ENCODE peak calls at places on chromosomes 5 and 9, in nine cellular contexts. Q is cardiac fibroblast, O is Panc1, X is pancreas, M is uterus, V is fibroblast of mammary gland, B is skeletal muscle cell, A is stomach, F is GM23248. T is an unnamed sample.

GRCh38 chr9:96875460-96876142 is 21.3 kb upstream of the ZNF782 start:
- DNase-seq in M (no peak), V (peak), A (peak), X (peak), B (peak), O (peak), Q (peak), F (peak), T (peak)

GRCh38 chr5:136364307-136364706 is 1.0 kb downstream of the TRPC7 start:
- DNase-seq in M (no peak), A (no peak), O (no peak), Q (no peak), V (peak), X (no peak), B (no peak), F (peak), T (no peak)

GRCh38 chr5:158751961-158752655 is 347.6 kb downstream of the EBF1 start:
- DNase-seq in A (no peak), M (no peak), Q (no peak), O (no peak), X (no peak), F (peak), B (no peak), V (no peak), T (no peak)

GRCh38 chr5:77129386-77129785 is 42.3 kb upstream of the ZBED3 start:
- DNase-seq in B (no peak), X (no peak), O (no peak), Q (peak), A (no peak), F (peak), V (peak), M (peak), T (no peak)

GRCh38 chr5:137182576-137182975 is 316.6 kb downstream of the SPOCK1 start:
- DNase-seq in A (no peak), V (no peak), X (no peak), M (no peak), O (no peak), B (no peak), F (no peak), Q (no peak), T (no peak)

GRCh38 chr5:177985430-177986040 is 10.5 kb downstream of the PROP1 start:
- DNase-seq in A (no peak), X (no peak), O (no peak), M (no peak), F (no peak), B (no peak), V (no peak), Q (no peak), T (no peak)

GRCh38 chr9:137383453-137384115 is 39.4 kb downstream of the EXD3 start:
- DNase-seq in M (no peak), B (no peak), F (no peak), Q (no peak), O (no peak), X (peak), A (no peak), V (no peak), T (no peak)

GRCh38 chr5:78912796-78913195 is 72.3 kb downstream of the ARSB start:
- DNase-seq in M (peak), Q (no peak), X (no peak), F (no peak), V (no peak), B (no peak), A (no peak), O (no peak), T (no peak)

DNA sequence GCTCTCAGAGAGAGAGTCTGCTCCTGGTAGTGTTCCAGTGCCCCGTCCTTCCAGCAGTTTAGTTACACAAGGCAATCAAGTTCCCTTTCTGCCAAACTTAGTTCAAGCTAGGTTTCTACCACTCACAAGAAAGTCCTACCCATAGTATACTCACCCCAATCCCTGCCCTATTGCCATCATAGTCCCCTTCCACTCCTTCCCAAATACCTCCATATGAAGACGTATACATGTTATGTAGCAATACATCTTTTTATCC is 65.4 kb downstream of the CDK5RAP2 start:
- DNase-seq in Q (no peak), B (no peak), O (no peak), A (no peak), X (no peak), F (no peak), M (no peak), V (no peak), T (no peak)
- H3K4me3 ChIP-seq in Q (no peak), B (no peak), O (no peak), A (no peak), X (no peak), F (no peak), M (no peak), V (no peak), T (no peak)

DNA sequence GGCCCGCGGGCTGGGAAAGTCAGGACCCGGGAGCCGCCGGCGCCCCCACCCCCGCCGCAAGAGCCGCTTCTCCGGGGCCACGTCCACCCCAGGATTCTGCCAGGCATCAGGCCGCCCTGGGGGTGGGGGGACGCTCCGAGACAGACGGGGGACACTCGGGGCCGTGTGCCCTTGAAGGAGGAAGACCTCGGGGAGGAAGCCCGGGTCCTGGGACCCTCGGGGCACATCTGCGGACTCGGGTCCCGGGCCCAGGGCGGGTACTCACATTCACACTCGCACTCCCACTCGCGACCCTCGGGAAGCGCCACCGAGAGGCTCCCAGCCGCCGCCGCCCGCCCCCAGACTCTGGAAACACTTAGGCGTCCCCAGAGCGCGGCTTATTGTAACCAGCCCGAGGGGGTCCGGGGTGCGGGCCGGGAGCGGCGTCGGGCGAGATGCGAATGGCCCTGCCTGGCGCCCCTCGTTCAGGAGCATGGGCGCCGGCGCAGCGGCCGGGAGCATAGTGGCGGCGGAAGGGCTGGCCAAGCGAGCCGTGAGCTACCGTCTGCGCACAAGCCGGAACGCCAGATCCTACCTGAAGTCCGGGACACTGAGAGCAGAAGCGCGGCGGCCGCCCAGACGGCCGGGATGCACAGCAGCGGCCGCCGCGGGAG is 609 bp downstream of the ROR2 start:
- DNase-seq in F (peak), A (no peak), Q (peak), X (peak), O (no peak), B (no peak), M (no peak), V (no peak), T (no peak)
- H3K4me3 ChIP-seq in F (peak), A (peak), Q (peak), X (peak), O (peak), B (peak), M (peak), V (peak), T (peak)

GRCh38 chr9:37035472-37036236 is 1.6 kb upstream of the PAX5 start:
- DNase-seq in O (no peak), B (no peak), V (no peak), Q (no peak), A (no peak), M (no peak), F (no peak), X (no peak), T (no peak)
- H3K4me3 ChIP-seq in O (peak), B (no peak), V (no peak), Q (no peak), A (peak), M (no peak), F (no peak), X (no peak), T (no peak)

DNA sequence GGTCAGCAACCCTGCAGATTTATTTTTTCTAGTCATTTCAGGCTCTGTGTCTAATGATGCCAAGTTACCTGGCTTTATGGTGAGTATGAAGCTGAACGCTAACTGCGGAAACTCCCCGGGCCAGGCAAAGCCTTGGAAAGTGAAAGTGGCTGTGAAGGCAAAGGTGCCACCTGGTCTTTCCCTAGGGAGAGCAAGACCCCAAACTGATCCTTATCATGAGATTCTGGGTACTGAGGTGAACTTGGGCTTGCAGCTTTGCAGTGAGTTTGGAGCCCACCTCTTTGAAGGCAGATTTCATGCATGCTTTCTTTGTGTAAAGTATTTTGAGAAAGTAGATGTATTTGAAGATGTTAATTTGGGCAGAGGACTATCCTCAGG is 63.3 kb downstream of the CARTPT start:
- DNase-seq in V (no peak), M (no peak), F (no peak), B (no peak), Q (no peak), O (no peak), X (no peak), A (no peak), T (no peak)
- H3K4me3 ChIP-seq in V (no peak), M (no peak), F (no peak), B (no peak), Q (no peak), O (no peak), X (no peak), A (peak), T (peak)

DNA sequence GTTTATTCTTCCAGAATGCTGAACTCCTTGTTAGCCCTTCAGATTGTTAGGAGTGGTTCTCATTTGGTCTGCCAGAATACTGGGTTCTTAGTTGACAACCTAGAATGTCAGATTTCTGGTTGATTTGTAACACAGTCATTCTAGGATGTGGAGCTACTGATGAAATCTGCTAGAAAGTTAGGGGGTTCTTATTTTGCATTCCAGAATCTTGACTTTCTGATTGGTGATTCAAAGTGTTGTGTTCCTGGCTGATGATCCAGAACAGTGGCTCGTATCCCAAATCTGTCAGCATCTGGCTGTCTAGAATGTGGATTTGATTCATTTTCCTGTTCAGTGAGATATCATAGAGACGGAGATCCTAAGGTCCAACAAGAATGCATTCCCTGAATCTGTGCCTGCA is 21.9 kb downstream of the PTGS1 start:
- DNase-seq in X (no peak), V (peak), A (no peak), B (no peak), O (no peak), M (no peak), F (peak), Q (peak), T (no peak)
- H3K4me3 ChIP-seq in X (no peak), V (no peak), A (no peak), B (no peak), O (no peak), M (no peak), F (no peak), Q (no peak), T (no peak)

GRCh38 chr5:31909073-31909472 is 265.0 kb downstream of the GOLPH3 start:
- DNase-seq in F (no peak), O (no peak), M (no peak), A (no peak), Q (no peak), V (no peak), X (no peak), B (no peak), T (no peak)
- H3K4me3 ChIP-seq in F (no peak), O (no peak), M (no peak), A (no peak), Q (no peak), V (no peak), X (no peak), B (no peak), T (no peak)

GRCh38 chr5:166713281-166713680 is 1578.2 kb upstream of the WWC1 start:
- DNase-seq in F (no peak), O (no peak), B (no peak), Q (no peak), V (no peak), M (no peak), A (no peak), X (no peak), T (no peak)

GRCh38 chr5:166712447-166712846 is 1579.0 kb upstream of the WWC1 start:
- DNase-seq in F (no peak), X (no peak), B (no peak), O (no peak), Q (no peak), V (no peak), M (no peak), A (no peak), T (no peak)

GRCh38 chr5:166708271-166708670 is 1583.2 kb upstream of the WWC1 start:
- DNase-seq in B (peak), M (no peak), Q (no peak), O (no peak), A (no peak), X (no peak), V (no peak), F (no peak), T (no peak)

GRCh38 chr5:166710275-166710674 is 1581.2 kb upstream of the WWC1 start:
- DNase-seq in Q (peak), O (no peak), M (no peak), A (no peak), V (no peak), F (no peak), X (no peak), B (no peak), T (no peak)
- H3K4me3 ChIP-seq in Q (no peak), O (no peak), M (no peak), A (no peak), V (no peak), F (no peak), X (no peak), B (no peak), T (no peak)

GRCh38 chr5:15694694-15695093 is 194.7 kb downstream of the FBXL7 start:
- DNase-seq in Q (peak), A (no peak), O (no peak), V (peak), B (peak), F (peak), M (peak), X (no peak), T (no peak)
- H3K4me3 ChIP-seq in Q (no peak), A (no peak), O (no peak), V (no peak), B (no peak), F (no peak), M (no peak), X (no peak), T (no peak)

GRCh38 chr5:72179816-72180440 is 72.7 kb downstream of the MAP1B start:
- DNase-seq in A (no peak), M (no peak), X (no peak), O (no peak), B (no peak), Q (no peak), V (peak), F (peak), T (no peak)

GRCh38 chr5:72183231-72183630 is 76.0 kb downstream of the MAP1B start:
- DNase-seq in V (no peak), F (no peak), B (no peak), Q (no peak), X (no peak), M (no peak), O (no peak), A (no peak), T (no peak)

GRCh38 chr5:72180925-72181324 is 73.7 kb downstream of the MAP1B start:
- DNase-seq in X (no peak), M (no peak), Q (no peak), O (no peak), B (no peak), F (peak), V (no peak), A (no peak), T (no peak)

GRCh38 chr5:72177538-72177937 is 70.3 kb downstream of the MAP1B start:
- DNase-seq in F (no peak), Q (no peak), A (no peak), V (no peak), O (no peak), M (no peak), X (no peak), B (no peak), T (no peak)

DNA sequence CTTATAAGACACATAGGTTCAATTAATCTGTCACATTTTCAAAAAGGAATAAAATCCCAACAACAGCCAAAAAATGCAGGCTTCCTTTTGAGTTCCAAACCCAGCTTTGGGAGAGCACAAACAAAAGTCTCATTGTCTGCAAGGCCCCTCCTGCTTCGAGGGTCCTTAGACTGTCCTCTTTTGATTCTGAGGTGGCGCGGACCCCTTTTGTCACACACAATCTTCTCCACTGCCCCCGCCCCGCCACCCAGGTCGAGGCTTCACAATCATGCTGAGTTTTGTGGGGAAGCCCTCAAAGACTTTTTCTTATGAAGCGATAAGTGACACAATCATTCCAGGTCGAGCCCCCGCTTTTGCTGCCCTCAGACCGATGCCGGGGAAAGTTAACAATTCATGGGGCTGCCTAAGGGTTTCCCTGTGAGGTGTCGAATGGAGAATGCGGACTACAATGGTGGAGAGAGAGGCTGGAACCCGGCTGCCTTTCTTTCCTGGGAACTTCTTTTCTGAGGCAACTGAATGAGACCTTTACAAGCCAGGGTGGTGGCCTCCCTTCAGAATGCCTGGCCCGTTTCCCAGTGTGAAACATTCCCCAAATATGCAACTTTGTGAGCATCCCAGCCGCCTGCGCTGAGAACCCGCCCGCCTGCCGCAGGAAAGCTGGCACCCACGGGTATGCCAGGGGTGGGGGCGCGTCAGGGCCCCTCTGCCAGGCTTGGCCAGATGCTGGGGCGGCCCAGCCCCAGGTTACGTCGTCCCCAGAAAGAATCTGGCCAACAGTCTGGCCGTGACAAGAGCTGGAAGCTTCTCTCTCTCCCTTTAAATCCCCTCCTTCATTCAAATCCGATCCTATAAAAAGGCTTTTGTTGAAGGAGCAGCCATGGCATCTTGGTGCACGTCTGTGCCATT is 71.9 kb downstream of the MAP1B start:
- DNase-seq in F (peak), B (peak), A (no peak), V (peak), O (no peak), Q (peak), M (peak), X (no peak), T (no peak)
- H3K4me3 ChIP-seq in F (peak), B (peak), A (peak), V (peak), O (no peak), Q (peak), M (peak), X (no peak), T (no peak)